ENCODE peak calls at places on chromosomes 11 and 22, in four cellular contexts. Q is fibroblast of lung, M is HCT116, E is endothelial cell of umbilical vein. W is an unnamed sample.

GRCh38 chr11:8219257-8220021 is 44.2 kb downstream of the LMO1 start:
- DNase-seq in Q (peak; percentile 59), E (peak; percentile 47), M (peak; percentile 50), W (peak; percentile 80)

GRCh38 chr22:28771195-28771791 is 1.2 kb upstream of the CCDC117 start:
- DNase-seq in E (no peak), M (no peak), Q (no peak), W (no peak)

GRCh38 chr11:107719557-107720304 is 7.9 kb upstream of the SLN start:
- DNase-seq in M (no peak), Q (no peak), E (no peak), W (no peak)

GRCh38 chr11:8234910-8235309 is 28.8 kb downstream of the LMO1 start:
- DNase-seq in Q (no peak), E (no peak), M (no peak), W (no peak)

GRCh38 chr11:86923993-86924766 is 31.0 kb downstream of the FZD4 start:
- DNase-seq in Q (no peak), E (no peak), M (no peak), W (no peak)

GRCh38 chr11:58905716-58906547 is 33.4 kb upstream of the GLYATL1 start:
- DNase-seq in E (peak; percentile 17), Q (peak; percentile 94), M (no peak), W (peak; percentile 89)

GRCh38 chr11:77141475-77141874 is 13.4 kb downstream of the MYO7A start:
- DNase-seq in E (no peak), M (no peak), Q (no peak), W (no peak)

GRCh38 chr11:126930100-126930841 is 70.3 kb downstream of the KIRREL3 start:
- DNase-seq in M (no peak), Q (no peak), E (no peak), W (no peak)

GRCh38 chr11:13009921-13010736 is 1.0 kb downstream of the RASSF10 start:
- DNase-seq in Q (no peak), E (peak; percentile 18), M (no peak), W (peak; percentile 68)

GRCh38 chr22:50697667-50698506 is 25.3 kb downstream of the SHANK3 start:
- DNase-seq in E (no peak), Q (no peak), M (no peak), W (peak; percentile 76)

GRCh38 chr22:17866621-17867020 is 92.4 kb upstream of the BID start:
- DNase-seq in E (no peak), M (no peak), Q (no peak), W (no peak)

GRCh38 chr11:17906436-17906835 is 106.4 kb downstream of the SERGEF start:
- DNase-seq in M (no peak), Q (no peak), E (no peak), W (peak; percentile 62)

GRCh38 chr11:73053964-73054363 is 88.2 kb downstream of the FCHSD2 start:
- DNase-seq in Q (peak; percentile 22), M (no peak), E (no peak), W (peak; percentile 17)

GRCh38 chr11:8017071-8017470 is 29.9 kb downstream of the EIF3F start:
- DNase-seq in E (no peak), M (no peak), Q (no peak), W (no peak)

GRCh38 chr22:28670691-28671261 is 8.9 kb downstream of the TTC28 start:
- DNase-seq in M (no peak), Q (no peak), E (no peak), W (no peak)

GRCh38 chr11:69939551-69940245 is 120.5 kb upstream of the FGF3 start:
- DNase-seq in Q (peak; percentile 69), E (peak; percentile 36), M (no peak), W (peak; percentile 84)

GRCh38 chr11:125091877-125092664 is 19.4 kb downstream of the TMEM218 start:
- DNase-seq in Q (no peak), M (no peak), E (no peak), W (no peak)

GRCh38 chr11:16217631-16218030 is 138.7 kb downstream of the SOX6 start:
- DNase-seq in E (no peak), Q (peak; percentile 7), M (no peak), W (no peak)

GRCh38 chr22:44786136-44786535 is 33.8 kb downstream of the ARHGAP8 start:
- DNase-seq in E (no peak), Q (no peak), M (no peak), W (no peak)

GRCh38 chr22:32325811-32326237 is 31.8 kb upstream of the RFPL3 start:
- DNase-seq in M (no peak), E (no peak), Q (no peak), W (no peak)

GRCh38 chr22:19641983-19642451 is 72.3 kb upstream of the SEPTIN5 start:
- DNase-seq in E (no peak), M (no peak), Q (no peak), W (no peak)

DNA sequence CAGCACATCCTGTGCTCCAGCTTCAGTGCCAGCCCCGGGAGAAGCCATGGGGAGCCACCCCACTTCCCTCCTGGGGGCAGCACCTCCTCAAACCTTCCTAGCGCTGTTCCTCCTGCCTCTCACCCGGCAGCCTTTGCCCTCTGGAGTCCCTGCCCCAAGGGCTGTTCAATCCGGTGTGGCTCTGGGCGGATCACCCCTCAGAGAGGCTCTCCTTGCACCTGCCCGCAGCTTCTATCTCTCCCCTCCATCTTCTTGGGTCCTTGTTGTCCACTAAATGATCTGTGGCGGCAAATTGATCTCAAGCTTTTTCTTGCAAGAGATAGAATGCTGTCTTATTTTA is 18.1 kb upstream of the CDKN1C start:
- DNase-seq in E (no peak), M (no peak), Q (no peak), W (no peak)
- H3K4me2 ChIP-seq in E (no peak overlapping the region), M (peak overlapping the region; percentile 99), Q (no peak overlapping the region), W (peak overlapping the region; percentile 98)

GRCh38 chr11:6647282-6647679 is 8.3 kb downstream of the DCHS1 start:
- DNase-seq in E (peak; percentile 67), M (no peak), Q (no peak), W (peak; percentile 73)

GRCh38 chr11:6648505-6648904 is 7.1 kb downstream of the DCHS1 start:
- DNase-seq in E (no peak), Q (no peak), M (no peak), W (no peak)

GRCh38 chr11:6646040-6646439 is 9.6 kb downstream of the DCHS1 start:
- DNase-seq in E (peak; percentile 74), Q (peak; percentile 73), M (no peak), W (no peak)

GRCh38 chr11:6647836-6648235 is 7.8 kb downstream of the DCHS1 start:
- DNase-seq in M (no peak), E (no peak), Q (no peak), W (no peak)

GRCh38 chr11:6646631-6647281 is 8.9 kb downstream of the DCHS1 start:
- DNase-seq in E (no peak), Q (peak; percentile 61), M (no peak), W (peak; percentile 88)
- H3K4me2 ChIP-seq in E (peak overlapping the region; percentile 61), Q (peak overlapping the region; percentile 98), M (no peak overlapping the region), W (peak overlapping the region; percentile 52)

GRCh38 chr22:24437091-24437490 is 9.7 kb downstream of the ADORA2A start:
- DNase-seq in Q (no peak), E (no peak), M (no peak), W (peak; percentile 17)

GRCh38 chr22:24435323-24435645 is 7.9 kb downstream of the ADORA2A start:
- DNase-seq in E (no peak), M (no peak), Q (no peak), W (no peak)

GRCh38 chr22:24437820-24438328 is 10.5 kb downstream of the ADORA2A start:
- DNase-seq in E (no peak), Q (no peak), M (no peak), W (peak; percentile 60)

GRCh38 chr22:24435861-24436351 is 8.5 kb downstream of the ADORA2A start:
- DNase-seq in E (no peak), Q (no peak), M (no peak), W (peak; percentile 13)

GRCh38 chr22:24436553-24436952 is 9.2 kb downstream of the ADORA2A start:
- DNase-seq in Q (no peak), E (no peak), M (no peak), W (peak; percentile 8)
- H3K4me2 ChIP-seq in Q (no peak overlapping the region), E (no peak overlapping the region), M (no peak overlapping the region), W (no peak overlapping the region)

GRCh38 chr22:41940853-41941765 is 5.8 kb downstream of the CENPM start:
- DNase-seq in M (no peak), E (peak; percentile 75), Q (peak; percentile 96), W (peak; percentile 78)
- H3K4me2 ChIP-seq in M (no peak overlapping the region), E (no peak overlapping the region), Q (peak overlapping the region; percentile 48), W (no peak overlapping the region)

DNA sequence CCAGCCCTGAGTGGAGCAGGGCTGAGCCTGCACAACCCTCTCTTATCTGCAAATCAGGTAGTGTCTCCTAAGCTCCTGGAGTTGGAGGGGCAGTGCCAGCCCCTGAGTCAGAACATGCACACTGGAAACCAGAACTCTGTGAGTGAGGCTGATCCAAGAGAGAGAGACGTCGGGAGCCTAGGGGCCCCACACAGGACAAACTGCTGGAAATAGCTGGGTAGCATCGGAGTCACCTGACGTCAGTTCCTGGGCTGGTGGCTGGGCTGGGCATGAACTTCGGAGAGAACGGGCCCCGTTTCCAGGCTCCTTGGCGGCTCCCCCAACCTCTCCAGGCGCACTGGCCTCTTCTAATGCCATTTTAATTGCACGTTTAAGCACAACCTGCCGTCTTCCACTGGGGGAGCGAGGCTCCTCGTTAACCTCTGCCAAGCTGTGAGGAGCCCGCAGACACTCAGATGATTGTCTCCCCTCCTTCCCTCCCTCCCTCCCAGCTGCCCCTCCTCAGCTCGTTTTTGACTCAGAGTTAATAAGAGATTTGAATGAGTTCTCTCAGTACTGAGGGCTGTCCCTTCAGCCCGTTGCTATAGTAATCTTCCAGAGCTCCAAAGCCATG is 191.2 kb upstream of the TBCEL start:
- DNase-seq in E (no peak), Q (no peak), M (no peak), W (no peak)
- H3K4me2 ChIP-seq in E (no peak overlapping the region), Q (no peak overlapping the region), M (no peak overlapping the region), W (no peak overlapping the region)

DNA sequence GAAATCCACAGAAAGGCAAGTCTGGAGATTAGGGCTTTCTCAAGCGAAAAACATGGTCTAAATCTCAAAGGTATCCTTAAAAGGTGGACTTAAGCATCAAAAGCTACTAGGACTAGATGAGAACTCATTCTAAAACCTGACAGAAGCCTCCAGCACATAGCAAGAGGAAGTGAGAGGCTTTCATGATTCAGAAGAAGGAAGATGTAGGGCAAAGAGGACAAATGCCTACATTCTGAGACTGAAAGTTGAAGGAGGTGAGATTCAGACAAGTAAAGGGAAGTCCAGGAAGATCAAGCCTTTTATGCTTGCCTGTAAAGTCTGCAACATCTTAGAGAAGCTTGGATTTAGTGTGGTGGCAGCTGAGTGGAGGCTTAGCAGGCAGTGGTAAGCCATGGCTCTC is 98.9 kb downstream of the PGR start:
- DNase-seq in E (no peak), Q (no peak), M (no peak), W (no peak)
- H3K4me2 ChIP-seq in E (no peak overlapping the region), Q (no peak overlapping the region), M (no peak overlapping the region), W (no peak overlapping the region)

DNA sequence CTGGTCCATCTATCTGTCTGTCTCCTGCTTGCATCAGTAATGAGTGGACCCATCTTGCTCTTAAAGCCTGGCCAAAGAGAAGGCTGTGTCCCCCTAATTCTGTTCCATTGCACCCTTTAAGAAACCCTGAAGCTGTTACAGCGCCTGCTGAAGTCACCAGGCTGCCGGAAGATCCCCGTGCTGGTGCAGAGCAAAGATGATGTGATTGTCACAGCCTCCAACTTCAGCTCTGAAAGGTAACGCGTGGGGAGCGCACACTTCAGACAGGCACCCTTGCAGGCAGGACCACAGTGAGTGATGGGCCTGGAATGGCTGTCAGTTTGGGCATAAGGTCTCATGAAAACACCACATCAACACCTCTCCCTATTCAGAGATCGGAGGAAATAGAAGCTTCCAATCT is 18.4 kb downstream of the GTPBP1 start:
- DNase-seq in E (no peak), Q (no peak), M (no peak), W (no peak)
- H3K4me2 ChIP-seq in E (no peak overlapping the region), Q (no peak overlapping the region), M (no peak overlapping the region), W (no peak overlapping the region)

W was measured in SK-N-SH.